ENCODE peak calls at places on chromosomes 11 and 22, in five cellular contexts. L is kidney, N is pancreas, F is endodermal cell, P is uterus. R is an unnamed sample.

GRCh38 chr11:108562746-108563581 is 30.6 kb downstream of the EXPH5 start:
- DNase-seq in L (no peak), N (no peak), F (no peak), P (no peak), R (no peak)

GRCh38 chr22:50123119-50123518 is 33.3 kb downstream of the MOV10L1 start:
- DNase-seq in L (no peak), N (no peak), F (no peak), P (no peak), R (no peak)

GRCh38 chr11:120425527-120425926 is 86.0 kb upstream of the GRIK4 start:
- DNase-seq in L (no peak), N (no peak), F (no peak), P (no peak), R (no peak)

GRCh38 chr22:27881404-27881803 is 37.7 kb downstream of the PITPNB start:
- DNase-seq in L (no peak), N (no peak), F (no peak), P (peak; percentile 60), R (no peak)

GRCh38 chr11:61827573-61828378 is at the start of gene FADS2:
- DNase-seq in L (peak; percentile 98), N (peak; percentile 85), F (peak; percentile 98), P (peak; percentile 90), R (peak; percentile 50)

GRCh38 chr11:132072880-132073213 is 702.4 kb downstream of the NTM start:
- DNase-seq in L (no peak), N (no peak), F (no peak), P (no peak), R (no peak)

GRCh38 chr11:66326261-66327111 is 9.6 kb upstream of the CD248 start:
- DNase-seq in L (peak; percentile 87), N (peak; percentile 69), F (no peak), P (peak; percentile 34), R (no peak)

GRCh38 chr11:130641884-130642283 is 193.4 kb downstream of the ADAMTS15 start:
- DNase-seq in L (no peak), N (no peak), F (no peak), P (no peak), R (no peak)

GRCh38 chr11:70877151-70877550 is 375.2 kb downstream of the SHANK2 start:
- DNase-seq in L (peak; percentile 37), N (no peak), F (no peak), P (no peak), R (no peak)

GRCh38 chr11:1139441-1140066 is 18.2 kb upstream of the MUC5AC start:
- DNase-seq in L (no peak), N (no peak), F (no peak), P (no peak), R (no peak)
- H3K27ac ChIP-seq in L (no peak overlapping the region), N (no peak overlapping the region), F (no peak overlapping the region), P (no peak overlapping the region), R (no peak overlapping the region)

DNA sequence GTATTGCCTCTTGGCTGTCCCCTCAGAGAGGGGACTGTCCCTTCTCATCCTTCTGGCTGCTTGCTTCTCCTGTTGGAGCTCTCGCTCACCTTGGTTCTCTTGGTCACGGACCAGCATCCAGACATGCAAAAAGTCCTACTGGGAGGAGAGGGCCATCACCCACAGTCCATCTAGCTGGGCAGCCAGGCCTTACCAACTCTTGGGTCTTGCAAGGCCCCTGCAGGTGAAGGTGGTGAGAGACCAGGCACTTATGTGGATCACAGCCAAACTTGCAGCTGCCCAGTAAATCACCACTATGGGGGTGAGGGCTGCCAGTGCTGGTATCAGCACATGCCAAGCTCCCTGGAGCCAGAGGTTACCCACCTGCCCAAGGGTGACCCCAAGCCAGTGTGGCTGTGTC is 36.3 kb downstream of the KCNQ1OT1 start:
- DNase-seq in L (peak; percentile 30), N (no peak), F (no peak), P (no peak), R (no peak)
- H3K9me3 ChIP-seq in L (no peaks in the 10 kb centered on the region), N (no peaks in the 10 kb centered on the region), F (peaks cover 32% of the 10 kb centered on the region), P (no peaks in the 10 kb centered on the region), R (no peaks in the 10 kb centered on the region)

GRCh38 chr11:15507592-15507991 is 392.9 kb downstream of the INSC start:
- DNase-seq in L (no peak), N (no peak), F (no peak), P (no peak), R (no peak)
- H3K27ac ChIP-seq in L (no peak overlapping the region), N (no peak overlapping the region), F (no peak overlapping the region), P (no peak overlapping the region), R (no peak overlapping the region)

GRCh38 chr11:1195690-1196515 is 27.0 kb upstream of the MUC5B start:
- DNase-seq in L (peak; percentile 69), N (peak; percentile 71), F (peak; percentile 20), P (peak; percentile 9), R (no peak)
- H3K9me3 ChIP-seq in L (no peaks in the 10 kb centered on the region), N (no peaks in the 10 kb centered on the region), F (no peaks in the 10 kb centered on the region), P (no peaks in the 10 kb centered on the region), R (no peaks in the 10 kb centered on the region)